ENCODE peak calls at places on chromosomes 5 and 9, in six cellular contexts. B is progenitor cell of endocrine pancreas, M is gastrocnemius medialis, Q is OCI-LY7, G is Peyer's patch, P is cardiac fibroblast. D is an unnamed sample.

GRCh38 chr9:131867611-131868192 is 127.8 kb upstream of the RAPGEF1 start:
- DNase-seq in B (no peak), M (no peak), G (peak), Q (no peak), P (no peak), D (no peak)

GRCh38 chr9:98641675-98642074 is 67.1 kb downstream of the GABBR2 start:
- DNase-seq in Q (no peak), P (no peak), M (no peak), G (no peak), B (no peak), D (no peak)

GRCh38 chr9:131484051-131484445 is 18.7 kb upstream of the POMT1 start:
- DNase-seq in G (no peak), Q (no peak), P (no peak), M (no peak), B (no peak), D (no peak)

GRCh38 chr9:34332370-34332964 is 3.1 kb downstream of the NUDT2 start:
- DNase-seq in G (no peak), P (peak), Q (peak), M (no peak), B (no peak), D (no peak)

GRCh38 chr9:107615325-107615724 is 125.8 kb upstream of the KLF4 start:
- DNase-seq in Q (no peak), B (no peak), M (no peak), P (peak), G (no peak), D (no peak)

GRCh38 chr9:106897223-106897622 is 34.3 kb downstream of the ZNF462 start:
- DNase-seq in M (no peak), Q (no peak), G (no peak), B (no peak), P (peak), D (no peak)

GRCh38 chr9:109641079-109641659 is 138.8 kb upstream of the PALM2AKAP2 start:
- DNase-seq in B (no peak), M (no peak), Q (no peak), P (no peak), G (no peak), D (no peak)

GRCh38 chr5:140266471-140267200 is 36.3 kb downstream of the PFDN1 start:
- DNase-seq in B (no peak), G (no peak), P (no peak), M (no peak), Q (peak), D (no peak)

GRCh38 chr5:159764283-159764927 is 151.9 kb upstream of the ADRA1B start:
- DNase-seq in M (no peak), G (no peak), Q (no peak), B (no peak), P (peak), D (no peak)

GRCh38 chr5:164597293-164597900 is 1092.0 kb downstream of the MAT2B start:
- DNase-seq in M (no peak), G (no peak), P (no peak), Q (peak), B (no peak), D (no peak)

GRCh38 chr5:26024774-26025173 is 1013.6 kb downstream of the CDH9 start:
- DNase-seq in P (no peak), M (no peak), B (no peak), G (no peak), Q (no peak), D (no peak)

GRCh38 chr9:98906273-98907040 is 37.2 kb upstream of the COL15A1 start:
- DNase-seq in M (no peak), B (no peak), Q (no peak), P (peak), G (no peak), D (no peak)

GRCh38 chr9:8366161-8366926 is 566.8 kb upstream of the DMAC1 start:
- DNase-seq in M (no peak), G (no peak), P (peak), B (no peak), Q (no peak), D (no peak)

GRCh38 chr5:126527892-126528291 is 67.1 kb downstream of the ALDH7A1 start:
- DNase-seq in Q (no peak), G (no peak), B (no peak), M (no peak), P (no peak), D (no peak)

DNA sequence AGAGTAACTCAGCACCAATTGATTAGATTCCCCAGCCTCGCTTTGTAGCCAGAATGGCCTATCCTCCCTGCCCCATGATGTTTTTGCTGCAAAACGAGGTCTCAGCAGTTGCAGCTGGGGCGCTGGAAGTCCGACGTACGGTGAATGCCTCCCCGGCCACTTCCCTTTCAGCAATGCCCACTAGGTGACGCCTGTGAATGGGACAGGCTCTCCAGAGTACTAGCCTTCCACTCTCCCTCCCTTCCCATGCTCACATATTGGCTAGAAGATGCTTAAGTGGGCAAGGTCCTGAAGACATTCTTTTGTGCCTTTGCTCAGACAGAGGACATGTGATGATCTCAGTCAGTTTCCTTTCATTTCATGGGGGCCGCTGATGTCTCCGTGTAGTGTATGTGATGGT is 50.8 kb downstream of the DMRT2 start:
- DNase-seq in M (peak), P (peak), B (peak), Q (peak), G (no peak), D (no peak)
- TF ChIP-seq CTCF in M (peak), P (peak), B (peak), Q (peak), G (peak), D (peak)

GRCh38 chr5:111129938-111130337 is 37.8 kb downstream of the WDR36 start:
- DNase-seq in P (peak), G (no peak), Q (no peak), B (no peak), M (no peak), D (no peak)

GRCh38 chr5:111131356-111131755 is 39.2 kb downstream of the WDR36 start:
- DNase-seq in Q (no peak), M (no peak), B (no peak), G (no peak), P (no peak), D (no peak)

GRCh38 chr5:111126896-111127295 is 34.7 kb downstream of the WDR36 start:
- DNase-seq in M (no peak), G (no peak), P (no peak), Q (no peak), B (no peak), D (no peak)

GRCh38 chr5:111124793-111125192 is 32.6 kb downstream of the WDR36 start:
- DNase-seq in B (no peak), P (no peak), G (no peak), Q (no peak), M (no peak), D (no peak)

DNA sequence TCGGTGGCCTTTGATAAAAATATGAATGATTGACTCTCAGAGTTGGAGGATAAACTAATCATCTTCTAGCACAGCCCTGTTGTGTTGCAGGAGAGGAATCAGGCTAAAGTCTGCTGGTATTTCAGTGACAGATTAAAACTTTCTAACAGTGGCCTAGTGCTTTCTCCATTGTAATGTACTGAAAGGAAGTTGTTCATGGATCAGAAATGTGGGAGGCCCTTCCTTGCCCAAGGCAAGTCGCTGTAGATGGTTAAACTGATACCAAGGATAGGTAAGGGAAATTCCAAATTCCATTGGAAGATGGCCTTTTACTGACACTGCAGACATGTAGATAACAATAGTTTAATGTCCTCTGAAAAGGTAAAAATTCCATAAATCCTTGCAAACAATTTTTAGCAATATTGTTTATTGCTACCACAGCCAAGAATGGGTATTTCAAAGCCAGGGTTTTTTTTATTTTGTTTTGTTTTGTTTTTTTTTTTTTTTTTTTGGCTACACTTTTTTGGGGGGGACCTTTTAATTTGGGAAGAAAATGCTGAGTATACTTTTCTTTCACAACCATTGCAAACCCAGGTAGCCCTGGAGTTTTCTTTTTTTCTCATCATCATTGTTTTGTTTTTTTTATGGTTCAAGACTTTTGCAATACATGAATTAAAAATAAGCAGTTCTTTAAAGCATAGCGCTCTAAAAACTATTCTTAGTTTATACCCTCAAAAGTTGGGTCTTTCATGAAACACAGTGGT is 35.5 kb downstream of the WDR36 start:
- DNase-seq in B (no peak), M (no peak), G (no peak), Q (no peak), P (no peak), D (no peak)
- TF ChIP-seq CTCF in B (no peak), M (no peak), G (no peak), Q (no peak), P (no peak), D (no peak)

GRCh38 chr5:172868924-172869565 is 35.0 kb downstream of the ERGIC1 start:
- DNase-seq in M (peak), P (peak), Q (no peak), B (no peak), G (no peak), D (peak)
- TF ChIP-seq CTCF in M (peak), P (peak), Q (no peak), B (no peak), G (peak), D (peak)

GRCh38 chr9:78575791-78576190 is 278.9 kb downstream of the PSAT1 start:
- DNase-seq in G (no peak), M (no peak), Q (no peak), B (no peak), P (no peak), D (no peak)
- TF ChIP-seq CTCF in G (no peak), M (no peak), Q (no peak), B (no peak), P (no peak), D (no peak)